ENCODE peak calls at places on chromosomes 6 and 20, in six cellular contexts. W is tibial nerve, E is GM12892, T is heart left ventricle, U is IMR-90, O is ovary. J is an unnamed sample.

GRCh38 chr6:110990835-110991576 is 9.2 kb downstream of the RPF2 start:
- DNase-seq in O (no peak), E (no peak), U (no peak), T (no peak), W (no peak), J (no peak)

GRCh38 chr6:143234686-143235085 is 174.0 kb downstream of the AIG1 start:
- DNase-seq in O (no peak), W (no peak), T (no peak), E (no peak), U (no peak), J (no peak)

GRCh38 chr6:3601570-3601969 is 144.7 kb upstream of the SLC22A23 start:
- DNase-seq in U (no peak), T (no peak), E (no peak), W (no peak), O (no peak), J (no peak)

GRCh38 chr6:74087898-74088297 is 391.9 kb downstream of the CD109 start:
- DNase-seq in T (no peak), E (no peak), O (no peak), U (peak; percentile 77), W (no peak), J (peak; percentile 18)

GRCh38 chr6:6723316-6723715 is 134.8 kb downstream of the LY86 start:
- DNase-seq in O (no peak), T (no peak), U (no peak), W (no peak), E (no peak), J (no peak)

GRCh38 chr6:24332306-24332705 is 25.6 kb downstream of the DCDC2 start:
- DNase-seq in U (no peak), E (no peak), W (no peak), T (no peak), O (no peak), J (no peak)

GRCh38 chr6:132675749-132676148 is 16.8 kb upstream of the TAAR1 start:
- DNase-seq in W (no peak), U (no peak), O (no peak), E (no peak), T (no peak), J (peak; percentile 32)

GRCh38 chr6:34554593-34555322 is 1.4 kb downstream of the SPDEF start:
- DNase-seq in U (no peak), T (no peak), W (no peak), E (no peak), O (no peak), J (peak; percentile 64)

GRCh38 chr20:7841291-7841966 is 98.8 kb downstream of the HAO1 start:
- DNase-seq in W (peak; percentile 12), T (no peak), U (peak; percentile 73), O (no peak), E (no peak), J (no peak)

GRCh38 chr6:122790740-122791679 is 2.0 kb downstream of the SMPDL3A start:
- DNase-seq in U (peak; percentile 13), T (no peak), W (peak; percentile 18), O (no peak), E (no peak), J (no peak)
- TF ChIP-seq POLR2A in U (no peak), T (no peak), W (no peak), O (no peak), E (no peak), J (no peak)

DNA sequence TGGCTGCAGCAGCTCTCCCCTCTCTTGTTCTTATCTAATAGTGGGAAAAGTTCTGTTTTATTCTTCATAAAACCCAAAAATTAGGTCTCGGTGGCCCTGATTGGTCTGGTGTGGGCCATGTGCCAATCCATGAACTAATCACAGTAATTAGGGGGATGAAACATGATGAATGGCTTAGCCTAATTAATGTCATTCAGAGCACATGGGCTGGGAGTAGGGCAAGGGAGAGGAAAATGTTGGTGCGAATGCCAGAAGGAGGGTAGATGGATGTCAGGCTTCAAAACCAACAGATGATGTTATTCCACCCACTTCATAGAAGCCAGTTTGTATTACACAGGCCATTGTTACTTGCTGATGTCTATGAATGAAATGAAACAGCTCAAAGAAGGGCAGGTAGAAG is 46.5 kb downstream of the PLEKHG1 start:
- DNase-seq in E (no peak), W (no peak), O (no peak), U (no peak), T (no peak), J (no peak)
- TF ChIP-seq POLR2A in E (no peak), W (no peak), O (no peak), U (no peak), T (no peak), J (no peak)

GRCh38 chr6:44261581-44261980 is 3.8 kb downstream of the NFKBIE start:
- DNase-seq in U (no peak), T (no peak), O (no peak), E (no peak), W (no peak), J (no peak)

GRCh38 chr6:44265003-44265842 is at the start of gene NFKBIE:
- DNase-seq in E (peak; percentile 84), U (peak; percentile 94), W (peak; percentile 92), O (peak; percentile 97), T (peak; percentile 97), J (peak; percentile 90)

GRCh38 chr6:44264154-44265002 is 973 bp downstream of the NFKBIE start:
- DNase-seq in O (no peak), U (peak; percentile 31), E (peak; percentile 70), W (no peak), T (peak; percentile 50), J (peak; percentile 95)

GRCh38 chr6:44262467-44263356 is 2.6 kb downstream of the NFKBIE start:
- DNase-seq in W (no peak), T (no peak), U (no peak), O (no peak), E (no peak), J (no peak)

DNA sequence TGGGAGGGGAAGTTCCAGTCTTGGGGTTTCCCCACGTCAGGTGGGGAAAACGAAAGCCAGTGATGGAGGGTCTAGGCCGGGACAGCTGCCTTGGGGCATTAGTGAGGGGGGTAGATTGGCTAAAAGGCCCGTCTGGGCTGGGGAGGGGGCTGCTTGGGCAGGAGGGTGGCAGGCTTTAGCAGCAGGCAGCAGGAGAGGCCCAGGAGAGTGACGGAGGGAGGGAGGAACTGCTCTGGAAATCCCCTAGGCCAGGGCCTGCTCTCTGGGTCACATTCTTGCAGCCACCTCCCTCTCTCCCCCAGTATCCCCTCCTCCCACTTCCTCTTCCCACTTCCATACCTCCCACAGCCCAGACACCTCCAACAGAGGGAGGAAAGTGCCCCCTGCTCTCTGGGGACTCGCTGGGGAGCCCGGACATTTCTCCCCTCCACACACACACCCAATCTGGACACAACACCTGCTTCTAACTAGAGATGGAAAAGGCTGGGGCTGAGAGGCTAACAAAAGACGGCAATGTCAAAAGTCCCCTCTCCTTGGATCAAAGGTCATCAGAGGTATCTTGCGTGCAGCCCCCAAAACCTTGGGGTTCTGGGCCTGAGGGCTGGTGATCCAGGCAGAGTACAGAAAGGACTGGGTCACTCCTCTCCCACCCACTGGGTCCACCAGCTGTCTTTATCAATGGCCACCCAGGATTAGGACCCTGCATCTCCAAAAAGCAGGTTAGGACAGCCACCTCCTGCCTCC is 1.8 kb downstream of the NFKBIE start:
- DNase-seq in T (no peak), W (no peak), E (no peak), O (no peak), U (peak; percentile 55), J (peak; percentile 80)
- TF ChIP-seq POLR2A in T (no peak), W (no peak), E (peak; percentile 70), O (no peak), U (no peak), J (no peak)

GRCh38 chr20:34989118-34989517 is 33.5 kb downstream of the MYH7B start:
- DNase-seq in U (no peak), O (no peak), E (no peak), W (no peak), T (no peak), J (no peak)

GRCh38 chr20:34986311-34987287 is 30.9 kb downstream of the MYH7B start:
- DNase-seq in E (no peak), W (no peak), O (no peak), T (no peak), U (no peak), J (no peak)

GRCh38 chr20:34987288-34988175 is 31.9 kb downstream of the MYH7B start:
- DNase-seq in O (no peak), W (no peak), T (no peak), U (no peak), E (no peak), J (no peak)

GRCh38 chr20:34989670-34990069 is 34.0 kb downstream of the MYH7B start:
- DNase-seq in T (no peak), E (no peak), O (no peak), U (no peak), W (no peak), J (no peak)

GRCh38 chr20:34988176-34988540 is 32.5 kb downstream of the MYH7B start:
- DNase-seq in O (no peak), W (no peak), T (no peak), E (no peak), U (peak; percentile 10), J (no peak)
- TF ChIP-seq POLR2A in O (no peak), W (no peak), T (no peak), E (no peak), U (no peak), J (no peak)

DNA sequence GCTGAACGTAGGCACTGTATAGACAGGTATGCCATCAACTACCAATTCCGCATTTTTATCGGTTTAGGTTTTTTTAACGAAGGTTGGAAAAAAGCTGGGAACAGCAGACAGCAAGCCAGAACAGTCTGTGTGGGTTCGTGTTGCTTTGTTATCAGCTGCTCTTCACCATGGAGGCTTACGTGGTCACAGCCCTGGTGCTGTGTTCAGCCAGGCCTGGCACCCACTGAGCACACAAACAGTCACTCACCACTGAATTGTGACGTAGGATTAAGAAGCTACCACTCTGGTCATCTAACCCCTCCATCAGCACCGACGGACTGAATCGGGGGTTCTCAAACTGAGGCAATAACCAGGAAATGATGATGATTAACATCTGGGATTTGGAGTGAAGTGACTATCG is 13.2 kb downstream of the FAM210B start:
- DNase-seq in T (no peak), O (no peak), W (no peak), U (no peak), E (no peak), J (no peak)
- TF ChIP-seq POLR2A in T (no peak), O (no peak), W (no peak), U (no peak), E (no peak), J (no peak)

GRCh38 chr20:45337367-45338120 is 10.7 kb downstream of the SDC4 start:
- DNase-seq in T (peak; percentile 63), W (no peak), E (no peak), U (peak; percentile 94), O (peak; percentile 52), J (no peak)
- TF ChIP-seq POLR2A in T (peak; percentile 41), W (no peak), E (no peak), U (no peak), O (no peak), J (no peak)

GRCh38 chr6:84653027-84653551 is 111.3 kb downstream of the TBX18 start:
- DNase-seq in E (no peak), T (no peak), O (no peak), W (no peak), U (no peak), J (no peak)
- TF ChIP-seq POLR2A in E (no peak), T (no peak), O (no peak), W (no peak), U (no peak), J (no peak)

DNA sequence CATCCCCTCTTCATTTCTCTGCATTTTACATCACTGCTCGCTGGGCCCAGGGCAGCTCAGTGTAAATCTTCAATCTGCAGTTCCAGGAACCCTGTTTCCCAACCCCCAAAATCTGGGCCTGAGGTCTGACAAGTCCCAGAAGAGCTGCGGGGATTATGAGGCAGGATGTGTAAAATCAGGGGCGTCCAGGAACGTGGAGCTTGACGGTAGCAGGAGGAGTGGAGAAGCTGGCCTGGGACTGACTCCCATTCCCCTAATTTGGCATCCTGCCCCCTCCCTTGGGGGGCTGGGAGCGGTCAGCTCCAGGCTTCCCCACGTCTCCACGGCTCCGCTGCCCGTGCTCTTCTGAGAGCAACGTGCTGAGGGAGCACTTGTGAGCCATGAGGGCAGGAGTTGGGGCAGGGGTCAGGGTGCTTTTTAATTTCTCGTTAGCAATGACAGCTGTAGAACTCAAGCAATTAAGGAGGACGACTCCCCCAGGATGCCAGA is 23.4 kb upstream of the VEGFA start:
- DNase-seq in E (no peak), O (peak; percentile 9), U (no peak), W (no peak), T (no peak), J (no peak)
- TF ChIP-seq POLR2A in E (no peak), O (no peak), U (no peak), W (no peak), T (no peak), J (no peak)